ENCODE peak calls at places on chromosomes 4 and X, in six cellular contexts. One of them, this sample, is unnamed.

GRCh38 chr4:56129431-56129861 is 180.7 kb downstream of the CEP135 start:
- DNase-seq in mucosa of descending colon: peak
- DNase-seq in Kasumi-1: peak
- DNase-seq in NCI-H2171 treated with DMSO at 0.1 percent for 48 hours: no peak
- DNase-seq in activated T-cell treated with anti-CD3 and anti-CD28 coated beads, Interleukin-2, amount 50 U/mL, for 48 hours: peak
- DNase-seq in effector memory CD4-positive, alpha-beta T cell: no peak
- DNase-seq in this sample: peak

GRCh38 chr4:149727663-149728062 is 88.0 kb downstream of the IQCM start:
- DNase-seq in Kasumi-1: no peak
- DNase-seq in activated T-cell treated with anti-CD3 and anti-CD28 coated beads, Interleukin-2, amount 50 U/mL, for 48 hours: no peak
- DNase-seq in NCI-H2171 treated with DMSO at 0.1 percent for 48 hours: no peak
- DNase-seq in mucosa of descending colon: no peak
- DNase-seq in effector memory CD4-positive, alpha-beta T cell: no peak
- DNase-seq in this sample: no peak

GRCh38 chr4:88166608-88167007 is 8.2 kb upstream of the ABCG2 start:
- DNase-seq in NCI-H2171 treated with DMSO at 0.1 percent for 48 hours: no peak
- DNase-seq in activated T-cell treated with anti-CD3 and anti-CD28 coated beads, Interleukin-2, amount 50 U/mL, for 48 hours: no peak
- DNase-seq in Kasumi-1: no peak
- DNase-seq in mucosa of descending colon: no peak
- DNase-seq in effector memory CD4-positive, alpha-beta T cell: no peak
- DNase-seq in this sample: no peak

GRCh38 chrX:7283741-7284140 is 135.8 kb upstream of the PUDP start:
- DNase-seq in activated T-cell treated with anti-CD3 and anti-CD28 coated beads, Interleukin-2, amount 50 U/mL, for 48 hours: no peak
- DNase-seq in mucosa of descending colon: no peak
- DNase-seq in Kasumi-1: no peak
- DNase-seq in effector memory CD4-positive, alpha-beta T cell: no peak
- DNase-seq in NCI-H2171 treated with DMSO at 0.1 percent for 48 hours: no peak
- DNase-seq in this sample: no peak

GRCh38 chrX:149521438-149521837 is 16.3 kb upstream of the IDS start:
- DNase-seq in NCI-H2171 treated with DMSO at 0.1 percent for 48 hours: no peak
- DNase-seq in activated T-cell treated with anti-CD3 and anti-CD28 coated beads, Interleukin-2, amount 50 U/mL, for 48 hours: no peak
- DNase-seq in Kasumi-1: no peak
- DNase-seq in effector memory CD4-positive, alpha-beta T cell: no peak
- DNase-seq in mucosa of descending colon: no peak
- DNase-seq in this sample: no peak

GRCh38 chrX:152821145-152821765 is 9.3 kb downstream of the CETN2 start:
- DNase-seq in activated T-cell treated with anti-CD3 and anti-CD28 coated beads, Interleukin-2, amount 50 U/mL, for 48 hours: peak
- DNase-seq in Kasumi-1: peak
- DNase-seq in mucosa of descending colon: no peak
- DNase-seq in effector memory CD4-positive, alpha-beta T cell: no peak
- DNase-seq in NCI-H2171 treated with DMSO at 0.1 percent for 48 hours: peak
- DNase-seq in this sample: no peak

GRCh38 chrX:129661369-129661768 is 6.6 kb upstream of the APLN start:
- DNase-seq in activated T-cell treated with anti-CD3 and anti-CD28 coated beads, Interleukin-2, amount 50 U/mL, for 48 hours: no peak
- DNase-seq in mucosa of descending colon: no peak
- DNase-seq in effector memory CD4-positive, alpha-beta T cell: no peak
- DNase-seq in Kasumi-1: no peak
- DNase-seq in NCI-H2171 treated with DMSO at 0.1 percent for 48 hours: no peak
- DNase-seq in this sample: no peak

GRCh38 chr4:139954512-139954911 is 199.5 kb downstream of the MAML3 start:
- DNase-seq in NCI-H2171 treated with DMSO at 0.1 percent for 48 hours: no peak
- DNase-seq in Kasumi-1: no peak
- DNase-seq in mucosa of descending colon: no peak
- DNase-seq in effector memory CD4-positive, alpha-beta T cell: no peak
- DNase-seq in activated T-cell treated with anti-CD3 and anti-CD28 coated beads, Interleukin-2, amount 50 U/mL, for 48 hours: no peak
- DNase-seq in this sample: no peak

GRCh38 chr4:8540072-8540471 is 40.1 kb upstream of the GPR78 start:
- DNase-seq in mucosa of descending colon: no peak
- DNase-seq in activated T-cell treated with anti-CD3 and anti-CD28 coated beads, Interleukin-2, amount 50 U/mL, for 48 hours: peak
- DNase-seq in NCI-H2171 treated with DMSO at 0.1 percent for 48 hours: no peak
- DNase-seq in Kasumi-1: no peak
- DNase-seq in effector memory CD4-positive, alpha-beta T cell: no peak
- DNase-seq in this sample: no peak

GRCh38 chr4:629636-629915 is 4.2 kb downstream of the PDE6B start:
- DNase-seq in Kasumi-1: no peak
- DNase-seq in activated T-cell treated with anti-CD3 and anti-CD28 coated beads, Interleukin-2, amount 50 U/mL, for 48 hours: no peak
- DNase-seq in NCI-H2171 treated with DMSO at 0.1 percent for 48 hours: no peak
- DNase-seq in mucosa of descending colon: no peak
- DNase-seq in effector memory CD4-positive, alpha-beta T cell: no peak
- DNase-seq in this sample: no peak

GRCh38 chr4:76546282-76547166 is 111.5 kb downstream of the SHROOM3 start:
- DNase-seq in Kasumi-1: no peak
- DNase-seq in activated T-cell treated with anti-CD3 and anti-CD28 coated beads, Interleukin-2, amount 50 U/mL, for 48 hours: no peak
- DNase-seq in NCI-H2171 treated with DMSO at 0.1 percent for 48 hours: no peak
- DNase-seq in mucosa of descending colon: no peak
- DNase-seq in effector memory CD4-positive, alpha-beta T cell: no peak
- DNase-seq in this sample: peak

GRCh38 chrX:129480889-129481288 is 42.4 kb downstream of the SMARCA1 start:
- DNase-seq in effector memory CD4-positive, alpha-beta T cell: no peak
- DNase-seq in mucosa of descending colon: no peak
- DNase-seq in activated T-cell treated with anti-CD3 and anti-CD28 coated beads, Interleukin-2, amount 50 U/mL, for 48 hours: no peak
- DNase-seq in NCI-H2171 treated with DMSO at 0.1 percent for 48 hours: no peak
- DNase-seq in Kasumi-1: no peak
- DNase-seq in this sample: no peak

GRCh38 chrX:45860450-45860849 is 659.8 kb upstream of the DIPK2B start:
- DNase-seq in NCI-H2171 treated with DMSO at 0.1 percent for 48 hours: no peak
- DNase-seq in effector memory CD4-positive, alpha-beta T cell: no peak
- DNase-seq in Kasumi-1: no peak
- DNase-seq in mucosa of descending colon: no peak
- DNase-seq in activated T-cell treated with anti-CD3 and anti-CD28 coated beads, Interleukin-2, amount 50 U/mL, for 48 hours: no peak
- DNase-seq in this sample: no peak

GRCh38 chr4:144583658-144584057 is 62.3 kb upstream of the HHIP start:
- DNase-seq in effector memory CD4-positive, alpha-beta T cell: no peak
- DNase-seq in NCI-H2171 treated with DMSO at 0.1 percent for 48 hours: no peak
- DNase-seq in Kasumi-1: no peak
- DNase-seq in activated T-cell treated with anti-CD3 and anti-CD28 coated beads, Interleukin-2, amount 50 U/mL, for 48 hours: no peak
- DNase-seq in mucosa of descending colon: no peak
- DNase-seq in this sample: no peak

GRCh38 chr4:141350122-141350904 is 129.6 kb downstream of the ZNF330 start:
- DNase-seq in activated T-cell treated with anti-CD3 and anti-CD28 coated beads, Interleukin-2, amount 50 U/mL, for 48 hours: no peak
- DNase-seq in NCI-H2171 treated with DMSO at 0.1 percent for 48 hours: no peak
- DNase-seq in Kasumi-1: no peak
- DNase-seq in effector memory CD4-positive, alpha-beta T cell: no peak
- DNase-seq in mucosa of descending colon: peak
- DNase-seq in this sample: peak

GRCh38 chr4:169270810-169271691 is at the start of gene SH3RF1:
- DNase-seq in Kasumi-1: peak
- DNase-seq in mucosa of descending colon: peak
- DNase-seq in activated T-cell treated with anti-CD3 and anti-CD28 coated beads, Interleukin-2, amount 50 U/mL, for 48 hours: peak
- DNase-seq in NCI-H2171 treated with DMSO at 0.1 percent for 48 hours: peak
- DNase-seq in effector memory CD4-positive, alpha-beta T cell: no peak
- DNase-seq in this sample: peak

GRCh38 chr4:44493924-44494323 is 45.3 kb upstream of the KCTD8 start:
- DNase-seq in activated T-cell treated with anti-CD3 and anti-CD28 coated beads, Interleukin-2, amount 50 U/mL, for 48 hours: no peak
- DNase-seq in NCI-H2171 treated with DMSO at 0.1 percent for 48 hours: peak
- DNase-seq in Kasumi-1: peak
- DNase-seq in effector memory CD4-positive, alpha-beta T cell: no peak
- DNase-seq in mucosa of descending colon: no peak
- DNase-seq in this sample: no peak

GRCh38 chrX:69018416-69019072 is 146.7 kb downstream of the PJA1 start:
- DNase-seq in mucosa of descending colon: no peak
- DNase-seq in activated T-cell treated with anti-CD3 and anti-CD28 coated beads, Interleukin-2, amount 50 U/mL, for 48 hours: no peak
- DNase-seq in Kasumi-1: no peak
- DNase-seq in NCI-H2171 treated with DMSO at 0.1 percent for 48 hours: no peak
- DNase-seq in effector memory CD4-positive, alpha-beta T cell: no peak
- DNase-seq in this sample: no peak

GRCh38 chr4:125317526-125317880 is 2.7 kb downstream of the FAT4 start:
- DNase-seq in NCI-H2171 treated with DMSO at 0.1 percent for 48 hours: no peak
- DNase-seq in effector memory CD4-positive, alpha-beta T cell: no peak
- DNase-seq in mucosa of descending colon: peak
- DNase-seq in activated T-cell treated with anti-CD3 and anti-CD28 coated beads, Interleukin-2, amount 50 U/mL, for 48 hours: no peak
- DNase-seq in Kasumi-1: no peak
- DNase-seq in this sample: peak

GRCh38 chr4:75327804-75328512 is 186.2 kb downstream of the RCHY1 start:
- DNase-seq in mucosa of descending colon: no peak
- DNase-seq in effector memory CD4-positive, alpha-beta T cell: no peak
- DNase-seq in activated T-cell treated with anti-CD3 and anti-CD28 coated beads, Interleukin-2, amount 50 U/mL, for 48 hours: no peak
- DNase-seq in Kasumi-1: no peak
- DNase-seq in NCI-H2171 treated with DMSO at 0.1 percent for 48 hours: no peak
- DNase-seq in this sample: no peak

GRCh38 chr4:165384608-165385007 is 5.8 kb downstream of the CPE start:
- DNase-seq in NCI-H2171 treated with DMSO at 0.1 percent for 48 hours: peak
- DNase-seq in Kasumi-1: peak
- DNase-seq in activated T-cell treated with anti-CD3 and anti-CD28 coated beads, Interleukin-2, amount 50 U/mL, for 48 hours: no peak
- DNase-seq in mucosa of descending colon: no peak
- DNase-seq in effector memory CD4-positive, alpha-beta T cell: no peak
- DNase-seq in this sample: no peak

GRCh38 chr4:8351931-8352367 is 82.4 kb downstream of the HTRA3 start:
- DNase-seq in effector memory CD4-positive, alpha-beta T cell: no peak
- DNase-seq in activated T-cell treated with anti-CD3 and anti-CD28 coated beads, Interleukin-2, amount 50 U/mL, for 48 hours: no peak
- DNase-seq in mucosa of descending colon: no peak
- DNase-seq in NCI-H2171 treated with DMSO at 0.1 percent for 48 hours: no peak
- DNase-seq in Kasumi-1: no peak
- DNase-seq in this sample: peak

GRCh38 chrX:85996555-85996954 is 50.8 kb downstream of the CHM start:
- DNase-seq in NCI-H2171 treated with DMSO at 0.1 percent for 48 hours: no peak
- DNase-seq in effector memory CD4-positive, alpha-beta T cell: no peak
- DNase-seq in Kasumi-1: no peak
- DNase-seq in activated T-cell treated with anti-CD3 and anti-CD28 coated beads, Interleukin-2, amount 50 U/mL, for 48 hours: no peak
- DNase-seq in mucosa of descending colon: no peak
- DNase-seq in this sample: no peak

GRCh38 chr4:139889194-139889762 is 223.7 kb downstream of the MGST2 start:
- DNase-seq in NCI-H2171 treated with DMSO at 0.1 percent for 48 hours: no peak
- DNase-seq in Kasumi-1: no peak
- DNase-seq in mucosa of descending colon: no peak
- DNase-seq in activated T-cell treated with anti-CD3 and anti-CD28 coated beads, Interleukin-2, amount 50 U/mL, for 48 hours: no peak
- DNase-seq in effector memory CD4-positive, alpha-beta T cell: no peak
- DNase-seq in this sample: no peak

GRCh38 chr4:67928547-67928946 is 34.7 kb downstream of the TMPRSS11A start:
- DNase-seq in activated T-cell treated with anti-CD3 and anti-CD28 coated beads, Interleukin-2, amount 50 U/mL, for 48 hours: no peak
- DNase-seq in mucosa of descending colon: no peak
- DNase-seq in NCI-H2171 treated with DMSO at 0.1 percent for 48 hours: no peak
- DNase-seq in effector memory CD4-positive, alpha-beta T cell: no peak
- DNase-seq in Kasumi-1: peak
- DNase-seq in this sample: no peak

GRCh38 chrX:34563809-34564208 is 93.3 kb downstream of the TMEM47 start:
- DNase-seq in effector memory CD4-positive, alpha-beta T cell: no peak
- DNase-seq in Kasumi-1: no peak
- DNase-seq in NCI-H2171 treated with DMSO at 0.1 percent for 48 hours: no peak
- DNase-seq in mucosa of descending colon: no peak
- DNase-seq in activated T-cell treated with anti-CD3 and anti-CD28 coated beads, Interleukin-2, amount 50 U/mL, for 48 hours: no peak
- DNase-seq in this sample: no peak

GRCh38 chr4:128974203-128974602 is 119.1 kb downstream of the SCLT1 start:
- DNase-seq in activated T-cell treated with anti-CD3 and anti-CD28 coated beads, Interleukin-2, amount 50 U/mL, for 48 hours: no peak
- DNase-seq in NCI-H2171 treated with DMSO at 0.1 percent for 48 hours: no peak
- DNase-seq in mucosa of descending colon: no peak
- DNase-seq in Kasumi-1: no peak
- DNase-seq in effector memory CD4-positive, alpha-beta T cell: no peak
- DNase-seq in this sample: no peak

GRCh38 chr4:110518889-110519490 is 43.0 kb downstream of the ENPEP start:
- DNase-seq in Kasumi-1: peak
- DNase-seq in mucosa of descending colon: no peak
- DNase-seq in activated T-cell treated with anti-CD3 and anti-CD28 coated beads, Interleukin-2, amount 50 U/mL, for 48 hours: peak
- DNase-seq in NCI-H2171 treated with DMSO at 0.1 percent for 48 hours: no peak
- DNase-seq in effector memory CD4-positive, alpha-beta T cell: no peak
- DNase-seq in this sample: peak

GRCh38 chr4:94827481-94828110 is 69.8 kb downstream of the BMPR1B start:
- DNase-seq in NCI-H2171 treated with DMSO at 0.1 percent for 48 hours: no peak
- DNase-seq in mucosa of descending colon: no peak
- DNase-seq in activated T-cell treated with anti-CD3 and anti-CD28 coated beads, Interleukin-2, amount 50 U/mL, for 48 hours: no peak
- DNase-seq in effector memory CD4-positive, alpha-beta T cell: no peak
- DNase-seq in Kasumi-1: no peak
- DNase-seq in this sample: no peak

GRCh38 chrX:10111364-10112148 is 45.2 kb upstream of the CLCN4 start:
- DNase-seq in mucosa of descending colon: peak
- DNase-seq in Kasumi-1: no peak
- DNase-seq in activated T-cell treated with anti-CD3 and anti-CD28 coated beads, Interleukin-2, amount 50 U/mL, for 48 hours: peak
- DNase-seq in effector memory CD4-positive, alpha-beta T cell: peak
- DNase-seq in NCI-H2171 treated with DMSO at 0.1 percent for 48 hours: no peak
- DNase-seq in this sample: no peak

This sample was measured in mucosa of gallbladder.